ENCODE peak calls at places on chromosomes 16 and 17, in seven cellular contexts. B is A549; A is IMR-90; R is glomerular endothelial cell; O is lower lobe of right lung; X is effector CD4-positive, alpha-beta T cell; V is type B pancreatic cell. U is an unnamed sample.

GRCh38 chr16:31473300-31474052 is 1.5 kb downstream of the TGFB1I1 start:
- DNase-seq in B (no peak), O (no peak), V (no peak), R (no peak), X (no peak), A (no peak), U (no peak)

GRCh38 chr17:50363217-50364060 is 9.5 kb downstream of the MRPL27 start:
- DNase-seq in B (no peak), V (no peak), O (no peak), R (no peak), A (peak), X (no peak), U (peak)

GRCh38 chr17:78144146-78144719 is 2.0 kb upstream of the C17orf99 start:
- DNase-seq in X (no peak), V (no peak), B (no peak), R (peak), A (peak), O (peak), U (no peak)

GRCh38 chr16:30985401-30986128 is 558 bp downstream of the HSD3B7 start:
- DNase-seq in R (no peak), X (no peak), A (no peak), O (peak), V (no peak), B (peak), U (peak)

GRCh38 chr17:74437702-74438101 is 5.8 kb downstream of the GPRC5C start:
- DNase-seq in A (no peak), V (no peak), X (no peak), R (no peak), O (no peak), B (no peak), U (peak)

GRCh38 chr17:44878627-44879221 is 20.5 kb downstream of the EFTUD2 start:
- DNase-seq in O (no peak), B (peak), R (no peak), V (no peak), A (peak), X (no peak), U (peak)

GRCh38 chr17:18055597-18055996 is 16.4 kb downstream of the GID4 start:
- DNase-seq in O (no peak), X (no peak), B (no peak), V (no peak), R (no peak), A (no peak), U (no peak)

GRCh38 chr17:34408439-34408838 is 45.4 kb upstream of the CCL1 start:
- DNase-seq in A (no peak), V (no peak), R (no peak), O (no peak), X (no peak), B (no peak), U (no peak)

GRCh38 chr17:75365931-75366275 is 39.6 kb downstream of the GRB2 start:
- DNase-seq in X (no peak), A (no peak), R (no peak), O (no peak), B (no peak), V (no peak), U (no peak)

GRCh38 chr16:23245268-23245667 is 56.8 kb upstream of the SCNN1B start:
- DNase-seq in R (no peak), X (no peak), B (no peak), O (no peak), A (no peak), V (no peak), U (no peak)

GRCh38 chr16:88719267-88719932 is 13.1 kb downstream of the CTU2 start:
- DNase-seq in A (no peak), V (no peak), B (no peak), R (no peak), X (no peak), O (no peak), U (no peak)

GRCh38 chr17:83192161-83192788 is 112.9 kb downstream of the METRNL start:
- DNase-seq in A (peak), B (no peak), V (no peak), O (peak), R (no peak), X (no peak), U (no peak)

GRCh38 chr16:14564881-14565687 is 65.0 kb downstream of the PARN start:
- DNase-seq in O (no peak), V (no peak), B (no peak), X (no peak), A (peak), R (peak), U (no peak)

GRCh38 chr16:27404163-27404823 is 2.3 kb downstream of the IL21R start:
- DNase-seq in V (no peak), X (no peak), B (no peak), R (no peak), O (no peak), A (no peak), U (no peak)

GRCh38 chr16:30077656-30078055 is 1.9 kb downstream of the PPP4C start:
- DNase-seq in V (no peak), A (peak), O (peak), B (no peak), X (no peak), R (no peak), U (no peak)

GRCh38 chr16:65280988-65281530 is 159.2 kb upstream of the CDH11 start:
- DNase-seq in B (no peak), R (no peak), X (no peak), O (no peak), V (no peak), A (no peak), U (no peak)

GRCh38 chr16:86515780-86516617 is 5.7 kb downstream of the FOXF1 start:
- DNase-seq in X (no peak), B (no peak), A (peak), R (no peak), O (no peak), V (no peak), U (peak)

GRCh38 chr16:72500545-72500944 is 328.6 kb upstream of the PMFBP1 start:
- DNase-seq in A (no peak), O (no peak), V (no peak), B (no peak), X (no peak), R (no peak), U (no peak)

GRCh38 chr17:31722251-31723056 is 136.6 kb downstream of the COPRS start:
- DNase-seq in B (no peak), R (peak), O (no peak), X (no peak), A (peak), V (no peak), U (no peak)

GRCh38 chr17:20315821-20316220 is 151.5 kb downstream of the LGALS9B start:
- DNase-seq in A (peak), X (no peak), V (no peak), O (no peak), R (no peak), B (no peak), U (peak)

GRCh38 chr16:81446318-81447275 is 2.0 kb downstream of the CMIP start:
- DNase-seq in V (no peak), X (peak), R (no peak), O (no peak), B (peak), A (peak), U (peak)

GRCh38 chr17:48915459-48916282 is 7.5 kb downstream of the UBE2Z start:
- DNase-seq in A (peak), V (no peak), R (no peak), B (peak), X (peak), O (no peak), U (no peak)

GRCh38 chr17:46063239-46063638 is 64.2 kb downstream of the STH start:
- DNase-seq in X (no peak), V (no peak), R (no peak), O (no peak), A (peak), B (peak), U (peak)

GRCh38 chr16:57039148-57039812 is 49.9 kb downstream of the NLRC5 start:
- DNase-seq in R (no peak), A (peak), V (no peak), X (no peak), O (peak), B (no peak), U (no peak)

GRCh38 chr17:76781056-76781982 is 43.4 kb downstream of the MFSD11 start:
- DNase-seq in R (no peak), X (no peak), B (no peak), O (no peak), A (no peak), V (no peak), U (peak)

GRCh38 chr16:52963471-52963870 is 89.2 kb downstream of the CHD9NB start:
- DNase-seq in V (no peak), O (no peak), B (no peak), R (no peak), A (no peak), X (no peak), U (peak)

GRCh38 chr16:15780805-15781204 is 76.0 kb downstream of the MYH11 start:
- DNase-seq in A (no peak), V (no peak), O (no peak), B (no peak), R (no peak), X (no peak), U (no peak)

GRCh38 chr17:80704381-80704819 is 159.8 kb downstream of the RPTOR start:
- DNase-seq in R (no peak), B (no peak), V (no peak), A (peak), O (no peak), X (no peak), U (no peak)

GRCh38 chr16:19683453-19684236 is 34.4 kb downstream of the KNOP1 start:
- DNase-seq in A (no peak), O (no peak), R (no peak), B (no peak), V (no peak), X (no peak), U (no peak)

GRCh38 chr17:52710363-52710901 is 551.9 kb upstream of the CA10 start:
- DNase-seq in X (no peak), B (no peak), R (no peak), V (no peak), A (no peak), O (no peak), U (peak)

GRCh38 chr17:5485270-5486205 is at the start of gene DERL2:
- DNase-seq in A (peak), B (peak), R (no peak), O (no peak), X (no peak), V (no peak), U (peak)

GRCh38 chr16:10754941-10755340 is 11.3 kb downstream of the NUBP1 start:
- DNase-seq in O (no peak), R (no peak), B (no peak), V (no peak), X (no peak), A (peak), U (no peak)

GRCh38 chr17:34820922-34821321 is 140.3 kb downstream of the CCT6B start:
- DNase-seq in R (no peak), V (no peak), B (no peak), X (no peak), A (no peak), O (no peak), U (peak)

GRCh38 chr17:36586138-36586537 is 5.5 kb upstream of the DHRS11 start:
- DNase-seq in X (no peak), B (no peak), O (no peak), V (no peak), R (no peak), A (no peak), U (no peak)